ENCODE peak calls at places on chromosome 11, in eight cellular contexts. G is mammary epithelial cell, S is thoracic aorta, A is heart right ventricle, T is sigmoid colon, O is cardiac muscle cell, F is testis, I is psoas muscle. Q is an unnamed sample.

GRCh38 chr11:132278801-132279574 is 908.6 kb downstream of the NTM start:
- DNase-seq in A (no peak), O (peak; percentile 38), G (peak; percentile 24), F (no peak), I (no peak), T (no peak), S (no peak), Q (no peak)

GRCh38 chr11:110988731-110989130 is 256.8 kb upstream of the POU2AF2 start:
- DNase-seq in I (no peak), O (no peak), T (no peak), A (no peak), S (no peak), F (no peak), G (no peak), Q (no peak)

GRCh38 chr11:67045314-67045713 is 11.3 kb upstream of the RHOD start:
- DNase-seq in A (no peak), I (peak; percentile 82), S (no peak), T (no peak), O (peak; percentile 74), G (peak; percentile 89), F (no peak), Q (peak; percentile 88)

GRCh38 chr11:119306373-119306890 is 10.5 kb downstream of the MCAM start:
- DNase-seq in T (no peak), I (peak; percentile 68), O (peak; percentile 46), A (no peak), F (peak; percentile 66), G (no peak), S (no peak), Q (peak; percentile 79)

GRCh38 chr11:64268687-64269379 is 15.6 kb downstream of the BAD start:
- DNase-seq in S (no peak), G (peak; percentile 62), T (peak; percentile 92), A (peak; percentile 69), F (peak; percentile 94), I (peak; percentile 90), O (peak; percentile 92), Q (peak; percentile 88)

GRCh38 chr11:93517041-93517440 is 26.1 kb downstream of the SMCO4 start:
- DNase-seq in T (no peak), F (no peak), O (no peak), A (no peak), S (no peak), G (no peak), I (no peak), Q (no peak)

GRCh38 chr11:199782-200181 is 6.9 kb downstream of the SCGB1C1 start:
- DNase-seq in A (no peak), I (no peak), G (no peak), T (peak; percentile 64), S (no peak), F (peak; percentile 12), O (no peak), Q (no peak)

GRCh38 chr11:33674035-33674814 is 26.4 kb downstream of the C11orf91 start:
- DNase-seq in F (no peak), I (no peak), O (peak; percentile 49), A (no peak), G (no peak), T (no peak), S (no peak), Q (no peak)

GRCh38 chr11:102604011-102604410 is 21.1 kb downstream of the MMP20 start:
- DNase-seq in O (no peak), I (no peak), T (no peak), G (peak; percentile 12), S (no peak), F (no peak), A (no peak), Q (no peak)

GRCh38 chr11:100830978-100831732 is 144.1 kb downstream of the ARHGAP42 start:
- DNase-seq in G (peak; percentile 49), S (no peak), F (peak; percentile 26), I (no peak), T (no peak), A (peak; percentile 42), O (peak; percentile 71), Q (no peak)

GRCh38 chr11:33588056-33588455 is 112.6 kb downstream of the C11orf91 start:
- DNase-seq in S (no peak), T (no peak), I (no peak), G (no peak), F (no peak), O (peak; percentile 11), A (no peak), Q (no peak)

GRCh38 chr11:33384251-33384650 is 127.1 kb downstream of the HIPK3 start:
- DNase-seq in T (no peak), F (no peak), A (no peak), S (no peak), O (no peak), I (no peak), G (no peak), Q (no peak)

GRCh38 chr11:5499671-5500070 is 10.1 kb downstream of the UBQLN3 start:
- DNase-seq in I (no peak), S (no peak), F (no peak), G (no peak), T (no peak), A (no peak), O (no peak), Q (no peak)

GRCh38 chr11:15276616-15277015 is 161.9 kb downstream of the INSC start:
- DNase-seq in T (no peak), I (no peak), A (no peak), G (no peak), S (no peak), O (peak; percentile 6), F (no peak), Q (no peak)

GRCh38 chr11:73244589-73245240 is 26.6 kb downstream of the P2RY2 start:
- DNase-seq in F (no peak), I (no peak), O (no peak), T (peak; percentile 7), A (no peak), G (no peak), S (no peak), Q (peak; percentile 44)

GRCh38 chr11:8693555-8693954 is 11.0 kb downstream of the RPL27A start:
- DNase-seq in T (peak; percentile 61), F (no peak), S (no peak), I (no peak), G (no peak), A (no peak), O (no peak), Q (no peak)

GRCh38 chr11:83072689-83073242 is 1.1 kb upstream of the RAB30 start:
- DNase-seq in T (no peak), O (no peak), S (no peak), A (no peak), I (no peak), F (peak; percentile 32), G (no peak), Q (no peak)

GRCh38 chr11:67437082-67437821 is at the start of gene PTPRCAP:
- DNase-seq in F (no peak), S (no peak), G (no peak), T (no peak), A (no peak), O (peak; percentile 23), I (peak; percentile 55), Q (no peak)

GRCh38 chr11:35292290-35292689 is 127.1 kb downstream of the SLC1A2 start:
- DNase-seq in A (no peak), G (no peak), O (no peak), T (no peak), S (no peak), F (no peak), I (no peak), Q (no peak)

GRCh38 chr11:7595016-7595869 is 78.1 kb downstream of the CYB5R2 start:
- DNase-seq in G (no peak), S (no peak), F (no peak), I (no peak), A (no peak), T (no peak), O (peak; percentile 64), Q (no peak)

GRCh38 chr11:105081412-105082150 is 36.4 kb upstream of the CARD16 start:
- DNase-seq in O (no peak), F (no peak), I (no peak), A (no peak), T (no peak), G (no peak), S (no peak), Q (no peak)

GRCh38 chr11:66768088-66768521 is 39.1 kb upstream of the SPTBN2 start:
- DNase-seq in I (no peak), O (peak; percentile 51), A (peak; percentile 23), S (no peak), T (no peak), F (no peak), G (peak; percentile 83), Q (no peak)

GRCh38 chr11:3357994-3358676 is 20.8 kb downstream of the ZNF195 start:
- DNase-seq in A (no peak), O (no peak), F (no peak), I (no peak), S (no peak), T (no peak), G (no peak), Q (no peak)
- H3K9me3 ChIP-seq in A (peaks cover 100% of the 10 kb centered on the region), O (peaks cover 7% of the 10 kb centered on the region), F (no peaks in the 10 kb centered on the region), I (peaks cover 79% of the 10 kb centered on the region), S (peaks cover 69% of the 10 kb centered on the region), T (peaks cover 45% of the 10 kb centered on the region), G (peaks cover 73% of the 10 kb centered on the region), Q (peaks cover 43% of the 10 kb centered on the region)

DNA sequence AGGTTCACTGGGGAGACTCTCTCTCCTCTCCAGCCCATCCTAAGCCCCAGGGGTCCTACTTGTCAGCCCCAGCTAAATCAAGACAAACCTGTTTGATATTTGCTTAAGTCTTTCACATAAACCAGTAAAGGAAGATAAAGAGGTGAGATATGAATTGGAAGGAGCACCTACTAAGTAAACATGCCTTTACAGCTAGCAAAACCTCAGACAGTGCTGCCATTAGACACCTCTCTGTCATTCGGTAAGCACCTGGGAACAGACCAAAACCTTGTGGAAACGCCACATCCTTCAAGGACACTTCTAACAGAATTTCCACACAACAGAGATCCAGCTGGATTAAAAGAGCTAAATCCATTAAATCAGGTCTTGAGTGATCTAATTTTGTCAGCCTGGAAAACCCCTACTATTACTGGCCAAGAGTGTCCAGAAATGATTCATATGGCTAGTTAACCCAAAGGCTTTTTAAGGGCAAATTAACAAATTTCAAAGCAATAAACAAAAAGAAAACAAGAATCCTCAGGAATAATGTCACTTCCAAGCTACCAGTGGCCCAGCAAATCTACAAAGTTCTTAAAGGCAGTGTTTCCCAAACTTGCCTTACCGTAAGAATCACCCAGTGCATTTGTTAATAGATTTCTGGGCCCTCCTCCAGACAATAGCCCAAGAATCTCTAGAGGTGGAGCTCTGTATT is 2.4 kb downstream of the VPS37C start:
- DNase-seq in A (no peak), F (no peak), S (no peak), I (no peak), T (peak; percentile 30), O (peak; percentile 60), G (peak; percentile 70), Q (no peak)
- H3K27ac ChIP-seq in A (peak overlapping the region; percentile 48), F (peak overlapping the region; percentile 99), S (peak overlapping the region; percentile 64), I (peak overlapping the region; percentile 98), T (peak overlapping the region; percentile 91), O (peak overlapping the region; percentile 37), G (peak overlapping the region; percentile 59), Q (peak overlapping the region; percentile 54)

GRCh38 chr11:70824590-70825300 is 426.4 kb downstream of the CTTN start:
- DNase-seq in T (no peak), I (no peak), F (peak; percentile 63), A (no peak), O (peak; percentile 5), G (no peak), S (no peak), Q (no peak)
- H3K9me3 ChIP-seq in T (no peaks in the 10 kb centered on the region), I (no peaks in the 10 kb centered on the region), F (no peaks in the 10 kb centered on the region), A (no peaks in the 10 kb centered on the region), O (no peaks in the 10 kb centered on the region), G (no peaks in the 10 kb centered on the region), S (no peaks in the 10 kb centered on the region), Q (no peaks in the 10 kb centered on the region)

GRCh38 chr11:1781593-1781975 is 17.9 kb upstream of the CTSD start:
- DNase-seq in T (no peak), I (no peak), G (no peak), A (no peak), O (no peak), F (no peak), S (no peak), Q (no peak)
- H3K27ac ChIP-seq in T (no peak overlapping the region), I (no peak overlapping the region), G (no peak overlapping the region), A (no peak overlapping the region), O (no peak overlapping the region), F (no peak overlapping the region), S (no peak overlapping the region), Q (no peak overlapping the region)

Q was measured in tibial artery.